ENCODE peak calls at places on chromosome 21, in six cellular contexts. N is left ventricle myocardium inferior, A is cardiac muscle cell, T is fibroblast of lung, R is heart left ventricle, D is colonic mucosa. B is an unnamed sample.

GRCh38 chr21:39788383-39788782 is 43.4 kb downstream of the IGSF5 start:
- DNase-seq in N (peak; percentile 72), D (peak; percentile 75), A (peak; percentile 87), R (peak; percentile 77), T (peak; percentile 94), B (peak; percentile 54)

GRCh38 chr21:30577766-30578165 is 12.4 kb downstream of the KRTAP22-2 start:
- DNase-seq in R (no peak), N (no peak), D (no peak), A (no peak), T (no peak), B (no peak)

GRCh38 chr21:14550200-14550599 is 4.1 kb upstream of the SAMSN1 start:
- DNase-seq in N (no peak), T (no peak), D (no peak), A (no peak), R (no peak), B (no peak)

GRCh38 chr21:35006248-35006647 is 42.9 kb downstream of the RUNX1 start:
- DNase-seq in A (no peak), T (no peak), N (no peak), R (no peak), D (no peak), B (no peak)

GRCh38 chr21:36005018-36005417 is 55.3 kb downstream of the SETD4 start:
- DNase-seq in A (no peak), N (no peak), D (no peak), R (no peak), T (no peak), B (no peak)

GRCh38 chr21:27155130-27155500 is 188.2 kb upstream of the ADAMTS5 start:
- DNase-seq in D (no peak), R (no peak), N (no peak), A (no peak), T (no peak), B (no peak)

GRCh38 chr21:29125199-29125598 is 5.2 kb upstream of the MAP3K7CL start:
- DNase-seq in T (no peak), D (no peak), N (no peak), A (no peak), R (no peak), B (no peak)

GRCh38 chr21:24852610-24853195 is 754.6 kb downstream of the MRPL39 start:
- DNase-seq in R (no peak), N (no peak), D (no peak), A (no peak), T (no peak), B (no peak)

GRCh38 chr21:35111531-35111930 is 62.4 kb upstream of the RUNX1 start:
- DNase-seq in D (no peak), R (no peak), A (no peak), N (no peak), T (no peak), B (no peak)

GRCh38 chr21:34820051-34820450 is 151.3 kb downstream of the CLIC6 start:
- DNase-seq in T (no peak), R (no peak), D (peak; percentile 17), N (no peak), A (no peak), B (no peak)

GRCh38 chr21:39386194-39386593 is 37.3 kb upstream of the HMGN1 start:
- DNase-seq in D (peak; percentile 33), N (no peak), A (no peak), R (no peak), T (no peak), B (no peak)

GRCh38 chr21:34129971-34130597 is 56.7 kb downstream of the MRPS6 start:
- DNase-seq in A (peak; percentile 57), T (peak; percentile 47), R (no peak), N (no peak), D (no peak), B (no peak)

GRCh38 chr21:35989185-35989735 is 71.1 kb downstream of the SETD4 start:
- DNase-seq in T (peak; percentile 7), D (no peak), A (no peak), N (no peak), R (no peak), B (peak; percentile 20)

GRCh38 chr21:39000496-39000895 is 182.8 kb downstream of the PSMG1 start:
- DNase-seq in R (peak; percentile 67), N (no peak), T (no peak), D (no peak), A (no peak), B (no peak)

GRCh38 chr21:18334066-18334465 is 69.5 kb downstream of the TMPRSS15 start:
- DNase-seq in T (no peak), D (no peak), A (no peak), N (no peak), R (no peak), B (peak; percentile 1)

GRCh38 chr21:39849014-39849655 is 18.1 kb upstream of the PCP4 start:
- DNase-seq in T (peak; percentile 78), A (no peak), N (no peak), R (no peak), D (no peak), B (no peak)

GRCh38 chr21:7957713-7958064 is 2563.7 kb upstream of the TPTE start:
- DNase-seq in D (no peak), R (no peak), N (no peak), T (no peak), A (no peak), B (no peak)

GRCh38 chr21:28754127-28754611 is 238.5 kb downstream of the LTN1 start:
- DNase-seq in D (no peak), R (peak; percentile 84), N (peak; percentile 46), A (peak; percentile 93), T (peak; percentile 93), B (no peak)

GRCh38 chr21:15514073-15514946 is 215.5 kb upstream of the USP25 start:
- DNase-seq in T (no peak), N (no peak), A (no peak), D (peak; percentile 36), R (no peak), B (peak; percentile 54)

GRCh38 chr21:43932005-43932404 is 67.0 kb downstream of the AGPAT3 start:
- DNase-seq in R (no peak), N (no peak), A (no peak), T (no peak), D (no peak), B (no peak)

GRCh38 chr21:40385883-40386282 is 461.1 kb downstream of the DSCAM start:
- DNase-seq in N (no peak), R (no peak), D (no peak), T (no peak), A (no peak), B (no peak)

GRCh38 chr21:34126691-34127090 is 53.3 kb downstream of the MRPS6 start:
- DNase-seq in T (peak; percentile 81), R (no peak), D (no peak), N (no peak), A (no peak), B (no peak)

GRCh38 chr21:29080454-29080930 is 7.0 kb upstream of the CCT8 start:
- DNase-seq in R (no peak), A (no peak), T (peak; percentile 74), D (no peak), N (no peak), B (no peak)

GRCh38 chr21:24205317-24205716 is 1402.0 kb downstream of the MRPL39 start:
- DNase-seq in A (no peak), R (no peak), N (no peak), D (no peak), T (no peak), B (no peak)

GRCh38 chr21:18801468-18801867 is 397.9 kb upstream of the TMPRSS15 start:
- DNase-seq in N (no peak), D (no peak), R (no peak), A (no peak), T (peak; percentile 13), B (peak; percentile 16)

GRCh38 chr21:27703806-27704205 is 736.9 kb upstream of the ADAMTS5 start:
- DNase-seq in R (no peak), A (no peak), T (no peak), D (no peak), N (no peak), B (no peak)

GRCh38 chr21:36235058-36235582 is 78.5 kb downstream of the DOP1B start:
- DNase-seq in N (no peak), R (no peak), D (peak; percentile 28), A (peak; percentile 92), T (no peak), B (peak; percentile 42)

GRCh38 chr21:31476551-31477120 is 132.6 kb upstream of the TIAM1 start:
- DNase-seq in R (no peak), A (no peak), T (peak; percentile 7), N (no peak), D (no peak), B (no peak)

GRCh38 chr21:23638131-23638530 is 1969.2 kb downstream of the MRPL39 start:
- DNase-seq in D (no peak), T (no peak), N (no peak), R (no peak), A (no peak), B (no peak)

GRCh38 chr21:32645261-32646182 is 33.3 kb upstream of the CFAP298 start:
- DNase-seq in D (no peak), A (peak; percentile 2), N (no peak), R (no peak), T (no peak), B (no peak)
- H3K4me3 ChIP-seq in D (no peak overlapping the region), A (no peak overlapping the region), N (no peak overlapping the region), R (no peak overlapping the region), T (no peak overlapping the region), B (no peak overlapping the region)

DNA sequence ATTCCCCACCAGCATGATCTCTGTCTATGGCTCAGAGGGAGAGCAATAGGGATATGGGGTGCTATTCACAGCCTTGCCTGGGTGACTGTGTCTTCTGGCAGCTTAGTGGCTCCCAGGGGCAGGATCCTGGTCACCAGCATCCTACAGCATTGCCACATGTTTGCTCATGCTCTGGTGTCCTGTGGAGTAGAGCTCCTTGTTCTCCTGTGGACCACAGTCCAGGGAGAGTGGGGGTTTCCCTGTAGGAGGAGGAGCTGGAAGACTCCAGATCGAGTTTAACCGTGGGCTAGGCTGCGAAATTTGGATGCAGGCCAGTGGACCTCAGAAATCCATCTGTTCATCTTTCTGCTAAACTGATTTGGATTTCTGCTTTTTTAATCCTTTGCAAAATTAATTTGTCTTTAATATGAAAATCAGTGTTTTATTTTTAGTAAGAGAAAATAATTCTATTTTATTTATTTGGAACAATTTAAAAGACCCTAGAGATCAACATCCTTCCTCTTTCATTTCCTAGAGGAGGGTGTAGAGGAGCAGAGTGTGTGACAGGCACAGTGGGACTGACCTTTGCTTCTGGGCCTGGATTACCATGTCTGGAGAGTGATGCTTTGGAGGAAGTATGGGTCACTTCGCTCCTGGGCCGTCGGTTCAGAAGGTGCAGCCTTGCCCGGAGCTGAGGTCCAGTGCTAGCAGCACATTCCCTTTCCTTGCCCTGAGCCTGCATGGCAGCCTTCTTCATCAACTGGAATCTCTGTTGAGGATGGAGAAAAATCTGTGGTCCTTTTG is 17.4 kb downstream of the ADARB1 start:
- DNase-seq in D (no peak), T (no peak), N (no peak), R (no peak), A (no peak), B (no peak)
- H3K4me1 ChIP-seq in D (no peaks in the 10 kb centered on the region), T (no peaks in the 10 kb centered on the region), N (peaks cover 71% of the 10 kb centered on the region), R (peaks cover 60% of the 10 kb centered on the region), A (peaks cover 28% of the 10 kb centered on the region), B (no peaks in the 10 kb centered on the region)

DNA sequence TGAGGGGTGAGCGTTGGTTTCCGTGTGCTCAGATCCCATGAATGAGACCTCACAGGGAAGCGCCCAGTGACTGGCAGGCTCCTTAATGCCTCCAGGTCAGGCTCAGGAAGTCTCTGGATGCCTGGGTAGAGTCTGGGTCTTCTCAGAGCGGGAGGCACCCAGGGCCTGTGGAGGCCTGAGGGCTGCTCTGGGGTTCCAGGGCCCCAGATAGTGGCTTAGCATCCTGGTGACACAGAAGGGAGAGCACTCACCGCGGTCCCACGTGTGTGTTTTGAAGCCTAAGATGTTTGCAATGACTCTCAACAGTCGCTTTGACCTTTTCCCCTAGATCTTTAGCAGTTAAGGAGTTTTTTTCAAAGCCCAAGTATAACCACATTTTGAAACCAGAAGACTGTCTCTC is 25.0 kb downstream of the PRMT2 start:
- DNase-seq in D (no peak), T (no peak), R (no peak), A (no peak), N (no peak), B (no peak)
- H3K27ac ChIP-seq in D (no peak overlapping the region), T (no peak overlapping the region), R (no peak overlapping the region), A (no peak overlapping the region), N (no peak overlapping the region), B (no peak overlapping the region)

GRCh38 chr21:41926807-41927171 is 27.0 kb downstream of the C2CD2 start:
- DNase-seq in A (no peak), D (no peak), N (no peak), T (no peak), R (no peak), B (no peak)
- H3K4me3 ChIP-seq in A (no peak overlapping the region), D (no peak overlapping the region), N (peak overlapping the region; percentile 61), T (peak overlapping the region; percentile 61), R (peak overlapping the region; percentile 10), B (no peak overlapping the region)